ENCODE peak calls at places on chromosomes 16 and 17, in six cellular contexts. G is mucosa of descending colon; F is activated CD8-positive, alpha-beta T cell treated with anti-CD3 and anti-CD28 coated beads for 36 hours; W is endodermal cell; H is sigmoid colon; U is cardiac muscle cell. Q is an unnamed sample.

GRCh38 chr17:50550661-50551432 is 3.9 kb downstream of the SPATA20 start:
- DNase-seq in H (peak), G (peak), U (peak), F (peak), W (peak), Q (no peak)

GRCh38 chr17:32755045-32755805 is 121.7 kb downstream of the MYO1D start:
- DNase-seq in F (no peak), G (no peak), W (no peak), H (no peak), U (peak), Q (peak)

GRCh38 chr16:85916141-85916890 is 17.4 kb downstream of the IRF8 start:
- DNase-seq in W (no peak), U (peak), F (no peak), G (peak), H (no peak), Q (no peak)

GRCh38 chr17:9472541-9472940 is 103.1 kb downstream of the STX8 start:
- DNase-seq in H (peak), W (no peak), F (no peak), G (no peak), U (peak), Q (no peak)

GRCh38 chr17:29575511-29576213 is 7.2 kb downstream of the TP53I13 start:
- DNase-seq in G (peak), U (no peak), F (no peak), H (no peak), W (no peak), Q (no peak)

GRCh38 chr17:19447085-19447583 is 36.1 kb downstream of the RNF112 start:
- DNase-seq in W (peak), F (peak), U (peak), G (no peak), H (peak), Q (peak)

GRCh38 chr16:50476486-50477260 is 71.5 kb upstream of the NKD1 start:
- DNase-seq in F (no peak), H (peak), G (no peak), W (no peak), U (no peak), Q (no peak)

GRCh38 chr16:48041861-48042435 is 113.8 kb downstream of the ABCC12 start:
- DNase-seq in G (no peak), H (no peak), U (no peak), F (peak), W (peak), Q (no peak)

GRCh38 chr17:79053251-79053925 is 21.2 kb upstream of the ENGASE start:
- DNase-seq in G (no peak), F (no peak), U (no peak), W (no peak), H (peak), Q (no peak)

GRCh38 chr17:6894206-6894528 is 62.6 kb upstream of the TEKT1 start:
- DNase-seq in U (peak), G (no peak), H (no peak), W (peak), F (peak), Q (peak)

GRCh38 chr16:82882982-82883863 is 256.5 kb downstream of the CDH13 start:
- DNase-seq in F (no peak), W (no peak), U (no peak), G (no peak), H (no peak), Q (no peak)

GRCh38 chr17:77717941-77718668 is 240.4 kb upstream of the TNRC6C start:
- DNase-seq in F (no peak), G (no peak), H (no peak), U (no peak), W (peak), Q (no peak)

GRCh38 chr16:70601576-70602575 is 44.5 kb upstream of the IL34 start:
- DNase-seq in H (no peak), F (no peak), U (peak), G (no peak), W (no peak), Q (no peak)

GRCh38 chr16:73095142-73095791 is 47.3 kb upstream of the ZFHX3 start:
- DNase-seq in W (no peak), G (no peak), U (no peak), H (no peak), F (no peak), Q (no peak)

GRCh38 chr17:15216481-15216880 is 48.6 kb downstream of the PMP22 start:
- DNase-seq in U (no peak), W (no peak), F (no peak), H (no peak), G (no peak), Q (no peak)

GRCh38 chr17:15210247-15210646 is 54.9 kb downstream of the PMP22 start:
- DNase-seq in F (no peak), G (no peak), U (no peak), H (no peak), W (no peak), Q (no peak)

DNA sequence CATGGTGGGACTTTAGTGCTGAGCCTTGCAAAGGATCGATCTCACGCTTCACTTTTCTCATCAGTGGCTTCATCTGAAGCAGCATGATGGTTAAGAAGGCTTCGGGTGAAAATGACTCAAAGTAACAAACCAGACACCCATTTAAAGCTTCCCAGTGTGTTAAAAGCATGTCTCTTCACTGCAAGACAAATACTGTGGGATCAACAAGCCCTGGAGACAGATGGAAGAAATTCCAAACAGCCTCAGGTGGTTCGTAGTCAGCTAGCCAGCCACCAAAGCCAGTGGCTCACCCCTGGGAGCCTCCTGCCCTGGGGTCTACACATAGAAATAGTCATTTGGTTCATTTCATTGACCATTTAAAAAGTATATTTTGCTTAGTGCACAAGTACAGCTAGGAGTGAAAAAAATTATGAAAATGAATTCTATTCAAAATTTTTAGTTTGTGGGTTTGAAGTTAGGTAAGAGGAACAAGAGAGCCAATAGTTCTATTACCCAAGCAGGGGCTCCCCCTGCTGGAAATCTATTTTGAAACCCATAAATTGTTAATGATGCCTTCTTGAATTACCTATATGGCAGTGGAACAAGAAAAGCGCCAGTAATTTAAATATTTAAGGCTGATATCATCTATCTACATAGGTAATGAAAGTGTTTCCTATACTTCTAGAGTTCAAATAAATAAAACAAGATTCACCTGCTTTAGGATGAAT is 51.6 kb downstream of the PMP22 start:
- DNase-seq in F (peak), H (no peak), W (peak), U (peak), G (no peak), Q (no peak)
- TF ChIP-seq CTCF in F (no peak), H (no peak), W (peak), U (peak), G (no peak), Q (no peak)

GRCh38 chr17:73214008-73214407 is 21.2 kb downstream of the COG1 start:
- DNase-seq in W (no peak), U (no peak), F (no peak), G (no peak), H (no peak), Q (no peak)
- TF ChIP-seq CTCF in W (no peak), U (no peak), F (no peak), G (no peak), H (no peak), Q (no peak)

GRCh38 chr17:76247304-76247703 is 7.0 kb upstream of the RNF157 start:
- DNase-seq in F (no peak), W (no peak), U (no peak), H (no peak), G (no peak), Q (no peak)

GRCh38 chr17:76251478-76252039 is 11.3 kb upstream of the RNF157 start:
- DNase-seq in W (peak), H (peak), F (peak), U (no peak), G (no peak), Q (no peak)

GRCh38 chr17:76246080-76247066 is 6.1 kb upstream of the RNF157 start:
- DNase-seq in W (peak), G (no peak), H (peak), F (peak), U (peak), Q (peak)

GRCh38 chr17:76250141-76250540 is 9.8 kb upstream of the RNF157 start:
- DNase-seq in F (no peak), G (no peak), H (peak), W (peak), U (no peak), Q (no peak)

DNA sequence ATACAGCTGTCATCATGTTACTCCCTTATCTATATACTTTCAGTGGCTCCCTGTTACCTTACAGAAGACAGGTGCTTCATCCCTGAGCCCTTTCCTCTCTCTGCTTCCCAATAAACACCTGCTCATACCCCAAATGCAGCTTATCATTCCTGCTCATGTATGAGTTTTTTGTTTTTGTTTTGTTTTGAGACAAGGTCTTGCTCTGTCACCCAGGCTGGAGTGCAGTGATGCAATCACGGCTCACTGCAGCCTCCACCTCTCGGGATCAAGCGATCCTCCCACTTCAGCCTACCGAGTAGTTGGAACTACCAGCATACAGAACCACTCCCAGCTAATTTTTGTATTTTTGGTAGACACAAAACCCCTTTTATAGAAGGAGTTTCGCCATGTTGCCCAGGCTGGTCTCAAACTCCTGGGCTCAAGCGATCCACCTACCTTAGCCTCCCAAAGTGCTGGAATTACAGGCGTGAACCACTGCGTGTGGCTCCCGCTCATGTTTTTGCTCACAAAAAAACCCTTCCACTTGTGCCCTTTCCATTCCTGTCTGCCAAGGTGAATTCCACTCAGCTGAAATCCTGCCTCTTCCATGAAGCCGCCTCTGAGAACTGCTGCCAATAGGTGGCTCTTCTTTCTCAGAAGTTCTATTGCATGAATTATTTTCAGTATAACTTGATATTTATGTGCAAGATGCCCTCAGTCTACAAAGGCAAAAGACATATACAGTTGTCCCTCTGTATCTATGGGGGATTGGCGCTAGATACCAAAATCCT is 7.9 kb upstream of the RNF157 start:
- DNase-seq in U (no peak), W (peak), H (peak), F (no peak), G (no peak), Q (no peak)
- TF ChIP-seq CTCF in U (peak), W (peak), H (no peak), F (no peak), G (no peak), Q (no peak)

DNA sequence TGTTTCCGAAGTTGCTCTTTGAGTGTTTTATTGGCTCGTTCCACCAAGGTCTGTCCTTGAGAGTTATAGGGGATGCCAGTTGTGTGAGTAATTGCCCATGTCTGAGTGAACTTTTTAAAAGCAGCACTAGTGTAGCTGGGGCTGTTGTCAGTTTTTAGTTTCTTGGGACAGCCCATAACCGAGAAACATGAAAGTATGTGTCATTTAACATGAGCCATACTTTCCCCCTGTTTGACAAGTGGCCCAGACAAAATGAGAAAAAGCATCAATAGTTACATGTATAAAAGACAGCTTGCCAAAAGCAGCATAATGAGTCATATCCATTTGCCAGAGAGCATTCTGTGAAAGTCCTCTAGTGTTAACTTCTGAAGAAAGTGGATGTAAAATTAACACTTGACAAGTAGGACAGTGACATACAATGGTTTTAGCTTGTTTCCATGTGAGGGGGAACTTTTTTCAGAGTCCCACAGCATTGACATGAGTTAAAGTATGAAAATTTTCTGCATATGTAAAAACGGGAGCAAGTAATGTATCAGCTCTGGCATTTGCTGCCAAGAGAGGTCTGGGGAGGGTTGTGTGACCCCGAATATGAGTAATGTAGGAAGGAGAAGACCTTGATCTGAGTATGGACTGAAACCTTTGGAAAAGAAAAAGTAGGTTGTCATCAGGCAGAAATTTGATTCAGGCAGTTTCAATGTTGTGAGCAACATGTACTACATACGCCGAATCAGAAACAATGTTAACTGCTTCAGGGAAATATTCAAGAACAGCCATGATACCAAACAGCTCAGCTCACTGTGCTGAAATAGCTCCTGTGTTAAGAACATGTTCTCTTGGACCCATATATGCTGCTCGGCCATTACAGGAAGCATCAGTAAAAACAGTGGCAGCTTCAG is 56.8 kb upstream of the ARL4D start:
- DNase-seq in G (no peak), H (no peak), F (peak), U (peak), W (no peak), Q (peak)
- TF ChIP-seq CTCF in G (no peak), H (no peak), F (no peak), U (no peak), W (no peak), Q (no peak)

DNA sequence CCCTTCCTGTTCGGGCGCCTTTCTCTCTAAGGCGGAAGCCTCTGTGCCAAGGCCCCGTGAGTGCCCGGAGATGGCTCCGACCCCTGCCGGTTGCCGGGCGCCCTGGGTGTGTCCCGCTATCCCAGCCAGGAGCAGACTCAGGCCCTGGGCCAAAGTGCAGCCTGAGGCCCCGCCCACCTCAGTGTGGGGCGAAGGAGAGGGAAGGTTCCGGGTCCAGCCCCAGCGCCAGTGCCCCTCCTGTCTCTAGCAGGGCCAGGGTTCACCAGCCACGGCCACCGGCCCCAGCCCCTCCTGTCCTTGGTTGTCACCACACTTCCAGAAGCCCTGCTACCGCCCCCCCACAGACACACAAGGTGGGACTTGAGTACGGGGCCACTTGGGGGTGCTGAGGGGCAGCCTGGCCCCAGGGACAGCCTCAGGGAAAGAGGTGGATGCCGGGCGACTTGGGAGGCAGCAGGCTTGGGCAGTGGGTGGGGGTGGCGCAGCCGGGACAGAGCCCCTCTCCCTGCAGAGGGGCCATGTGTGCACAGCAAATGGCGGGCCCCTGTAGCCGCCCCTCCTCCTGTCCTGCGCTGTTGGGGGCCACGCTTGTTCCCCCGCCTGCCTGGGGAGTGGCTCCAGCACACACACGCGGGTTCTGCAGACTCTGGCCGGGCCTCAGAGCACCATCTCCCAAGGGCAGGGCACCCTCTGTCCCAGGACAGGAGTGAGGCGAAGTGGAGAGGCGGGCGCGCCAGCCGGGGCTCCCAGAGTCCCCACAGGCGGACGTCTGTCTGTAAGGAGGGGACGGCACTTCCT is 6.0 kb downstream of the C1QTNF8 start:
- DNase-seq in H (no peak), W (no peak), F (no peak), G (peak), U (no peak), Q (no peak)
- TF ChIP-seq CTCF in H (no peak), W (no peak), F (no peak), G (peak), U (no peak), Q (no peak)

Q was measured in GM13977.